ENCODE peak calls at places on chromosomes 6 and 20, in five cellular contexts. J is GM13976; B is fibroblast of lung; G is CD8-positive, alpha-beta T cell; Q is heart right ventricle. I is an unnamed sample.

GRCh38 chr6:148891027-148891783 is 144.4 kb downstream of the UST start:
- DNase-seq in J (no peak), B (no peak), G (no peak), Q (no peak), I (no peak)

GRCh38 chr6:118467181-118467580 is 80.9 kb upstream of the PLN start:
- DNase-seq in J (peak), B (no peak), G (no peak), Q (no peak), I (peak)

GRCh38 chr6:47670851-47671250 is 27.5 kb upstream of the ADGRF4 start:
- DNase-seq in J (no peak), B (no peak), G (no peak), Q (no peak), I (no peak)

GRCh38 chr20:32227744-32228688 is 20.3 kb downstream of the POFUT1 start:
- DNase-seq in J (no peak), B (no peak), G (no peak), Q (peak), I (no peak)

GRCh38 chr20:40930561-40930960 is 98.1 kb upstream of the TOP1 start:
- DNase-seq in J (no peak), B (no peak), G (no peak), Q (no peak), I (no peak)

GRCh38 chr20:49570828-49571552 is 3.1 kb upstream of the PTGIS start:
- DNase-seq in J (no peak), B (peak), G (no peak), Q (no peak), I (no peak)

GRCh38 chr20:19784511-19785172 is 26.6 kb downstream of the RIN2 start:
- DNase-seq in J (peak), B (peak), G (no peak), Q (peak), I (peak)

GRCh38 chr6:129748901-129749748 is 39.1 kb upstream of the ARHGAP18 start:
- DNase-seq in J (no peak), B (peak), G (no peak), Q (no peak), I (no peak)

GRCh38 chr6:3310710-3311109 is 52.0 kb downstream of the PSMG4 start:
- DNase-seq in J (no peak), B (no peak), G (no peak), Q (no peak), I (no peak)

GRCh38 chr6:148325316-148326068 is 17.1 kb upstream of the SASH1 start:
- DNase-seq in J (no peak), B (no peak), G (no peak), Q (no peak), I (no peak)

GRCh38 chr20:47713941-47714450 is 71.3 kb downstream of the SULF2 start:
- DNase-seq in J (no peak), B (no peak), G (no peak), Q (no peak), I (no peak)

GRCh38 chr6:161750677-161751076 is 476.8 kb upstream of the AGPAT4 start:
- DNase-seq in J (no peak), B (peak), G (no peak), Q (no peak), I (no peak)

GRCh38 chr6:7542878-7543394 is 1.5 kb downstream of the DSP start:
- DNase-seq in J (peak), B (peak), G (no peak), Q (peak), I (peak)

GRCh38 chr6:88166901-88167624 is 916 bp upstream of the CNR1 start:
- DNase-seq in J (peak), B (no peak), G (no peak), Q (peak), I (peak)

GRCh38 chr6:105592329-105592728 is 189.4 kb upstream of the PREP start:
- DNase-seq in J (no peak), B (peak), G (no peak), Q (no peak), I (no peak)

GRCh38 chr6:16319813-16320532 is 81.6 kb downstream of the GMPR start:
- DNase-seq in J (peak), B (peak), G (peak), Q (peak), I (peak)

GRCh38 chr6:57268294-57268640 is 46.2 kb upstream of the RAB23 start:
- DNase-seq in J (no peak), B (no peak), G (no peak), Q (no peak), I (no peak)
- TF ChIP-seq CTCF in J (no peak), B (no peak), G (peak), Q (no peak), I (no peak)

DNA sequence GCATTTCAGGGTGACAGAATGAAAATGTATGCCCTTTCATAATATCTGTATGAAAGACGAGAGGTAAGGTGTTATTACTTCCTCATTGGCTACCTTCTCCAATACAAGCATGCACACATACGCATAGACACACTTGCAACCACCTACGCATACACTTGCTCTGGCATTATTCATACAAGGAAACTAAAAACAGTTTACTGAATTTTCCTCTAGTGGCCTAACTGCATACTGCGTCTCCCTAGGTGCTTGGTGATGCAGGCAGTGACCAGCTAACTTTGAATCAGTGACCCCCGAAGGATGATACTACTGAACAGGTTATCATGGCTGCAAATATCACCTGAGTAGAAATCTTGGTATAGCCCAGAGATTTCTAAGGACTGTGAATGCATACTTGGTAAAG is 593.1 kb downstream of the PKHD1 start:
- DNase-seq in J (no peak), B (no peak), G (no peak), Q (no peak), I (no peak)
- TF ChIP-seq CTCF in J (no peak), B (no peak), G (no peak), Q (no peak), I (no peak)

GRCh38 chr20:38536310-38536709 is 44.7 kb upstream of the ADIG start:
- DNase-seq in J (no peak), B (peak), G (no peak), Q (no peak), I (no peak)
- TF ChIP-seq CTCF in J (no peak), B (no peak), G (no peak), Q (no peak), I (no peak)

GRCh38 chr6:83169511-83169910 is 23.6 kb downstream of the PGM3 start:
- DNase-seq in J (no peak), B (peak), G (no peak), Q (no peak), I (no peak)

GRCh38 chr6:83169096-83169495 is 24.0 kb downstream of the PGM3 start:
- DNase-seq in J (no peak), B (no peak), G (no peak), Q (no peak), I (no peak)

GRCh38 chr6:83167726-83168278 is 25.3 kb downstream of the PGM3 start:
- DNase-seq in J (no peak), B (no peak), G (no peak), Q (no peak), I (no peak)

GRCh38 chr6:83168556-83168955 is 24.5 kb downstream of the PGM3 start:
- DNase-seq in J (no peak), B (no peak), G (no peak), Q (no peak), I (no peak)
- TF ChIP-seq CTCF in J (no peak), B (no peak), G (no peak), Q (no peak), I (no peak)

GRCh38 chr20:21509597-21510331 is 4.1 kb downstream of the NKX2-2 start:
- DNase-seq in J (peak), B (peak), G (peak), Q (no peak), I (peak)
- TF ChIP-seq CTCF in J (no peak), B (no peak), G (no peak), Q (no peak), I (no peak)

GRCh38 chr6:84107495-84107894 is 73.9 kb downstream of the MRAP2 start:
- DNase-seq in J (no peak), B (no peak), G (no peak), Q (no peak), I (no peak)
- TF ChIP-seq CTCF in J (no peak), B (no peak), G (no peak), Q (no peak), I (no peak)

DNA sequence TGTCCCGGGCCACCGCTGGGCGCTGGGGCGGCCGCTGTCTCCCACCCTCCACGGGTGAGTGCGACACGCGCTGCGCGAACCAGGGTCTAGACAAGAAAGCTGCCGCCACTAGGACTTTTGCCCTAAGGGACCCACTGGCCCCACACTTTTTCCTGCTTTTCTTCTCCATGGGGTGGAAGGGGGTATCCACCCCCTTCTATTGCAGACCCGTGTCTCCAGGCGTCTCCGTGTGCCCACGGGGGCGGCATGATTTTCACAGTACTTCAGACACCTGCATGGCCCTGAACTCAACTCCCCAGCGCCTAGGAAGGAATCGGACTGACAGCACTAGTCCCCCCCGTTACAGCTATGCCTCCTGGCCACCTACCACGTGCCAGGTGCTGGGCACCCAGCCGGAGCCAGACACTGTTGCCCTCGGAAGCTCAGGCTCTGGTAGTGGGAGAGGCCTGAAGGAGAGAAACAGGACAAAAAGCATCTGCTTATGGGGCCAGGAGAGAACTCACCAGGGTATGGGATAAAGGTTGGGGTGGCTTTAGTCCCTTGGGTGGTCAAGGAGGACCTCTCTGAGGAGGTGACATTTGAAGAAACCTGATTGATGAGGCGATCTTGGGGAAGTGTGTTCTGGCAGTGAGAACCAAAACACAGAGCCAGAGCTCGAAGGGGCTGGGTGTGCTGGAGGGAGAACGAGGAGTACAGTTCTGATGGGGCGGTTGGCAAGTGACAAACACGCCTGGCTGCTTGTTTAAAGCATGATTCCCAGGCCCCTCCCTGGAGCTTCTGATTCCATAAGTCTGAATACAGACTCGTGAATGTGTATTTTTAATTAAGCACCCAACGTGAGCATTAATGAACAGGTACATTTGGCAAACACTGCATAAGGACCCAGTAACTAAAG is 622 bp upstream of the NFATC2 start:
- DNase-seq in J (no peak), B (no peak), G (no peak), Q (no peak), I (no peak)
- TF ChIP-seq CTCF in J (no peak), B (no peak), G (no peak), Q (no peak), I (no peak)